ENCODE peak calls at places on chromosomes 11 and 22, in seven cellular contexts. O is cardiac muscle cell, R is right cardiac atrium, W is neuronal stem cell, Q is HCT116, P is PC-9, T is pancreas. G is an unnamed sample.

GRCh38 chr11:116224889-116225200 is 547.9 kb downstream of the BUD13 start:
- DNase-seq in P (no peak), O (no peak), T (no peak), Q (no peak), R (no peak), W (no peak), G (no peak)

GRCh38 chr11:123607781-123608180 is 46.6 kb downstream of the SCN3B start:
- DNase-seq in R (no peak), W (no peak), Q (no peak), T (no peak), P (no peak), O (no peak), G (no peak)

GRCh38 chr22:20234314-20234682 is 33.8 kb downstream of the RTN4R start:
- DNase-seq in O (no peak), P (no peak), Q (no peak), T (no peak), W (no peak), R (no peak), G (no peak)

GRCh38 chr22:43263645-43264514 is 76.9 kb upstream of the TTLL12 start:
- DNase-seq in O (no peak), R (peak; percentile 84), W (no peak), T (peak; percentile 66), Q (peak; percentile 48), P (peak; percentile 65), G (peak; percentile 85)

GRCh38 chr11:15665368-15665871 is 550.7 kb downstream of the INSC start:
- DNase-seq in O (no peak), Q (no peak), T (no peak), R (no peak), W (no peak), P (no peak), G (no peak)

GRCh38 chr11:85736121-85736520 is 50.1 kb upstream of the CCDC89 start:
- DNase-seq in O (no peak), T (no peak), R (no peak), W (no peak), Q (no peak), P (no peak), G (no peak)

GRCh38 chr11:86735462-86736302 is 63.3 kb upstream of the ME3 start:
- DNase-seq in P (peak; percentile 54), R (no peak), Q (no peak), W (no peak), O (no peak), T (no peak), G (no peak)

GRCh38 chr11:120659076-120659475 is 147.5 kb downstream of the GRIK4 start:
- DNase-seq in Q (no peak), P (no peak), O (no peak), T (no peak), R (no peak), W (no peak), G (no peak)

GRCh38 chr11:47358731-47359051 is 6.2 kb upstream of the MYBPC3 start:
- DNase-seq in Q (no peak), R (no peak), P (no peak), T (no peak), O (no peak), W (no peak), G (no peak)

GRCh38 chr22:46748206-46748947 is 10.3 kb upstream of the CERK start:
- DNase-seq in R (peak; percentile 42), W (no peak), P (no peak), Q (no peak), O (no peak), T (no peak), G (no peak)

GRCh38 chr22:46746192-46746591 is 8.1 kb upstream of the CERK start:
- DNase-seq in W (no peak), T (no peak), O (no peak), R (no peak), P (no peak), Q (no peak), G (no peak)

GRCh38 chr22:46744581-46744980 is 6.5 kb upstream of the CERK start:
- DNase-seq in T (no peak), Q (no peak), R (no peak), O (no peak), P (no peak), W (no peak), G (no peak)

GRCh38 chr22:46747646-46748045 is 9.6 kb upstream of the CERK start:
- DNase-seq in R (peak; percentile 15), T (no peak), P (no peak), Q (no peak), W (no peak), O (no peak), G (no peak)

GRCh38 chr22:46746620-46747019 is 8.6 kb upstream of the CERK start:
- DNase-seq in R (peak; percentile 12), O (no peak), W (no peak), T (no peak), P (no peak), Q (no peak), G (no peak)
- H3K4me1 ChIP-seq in R (peaks cover 5% of the 10 kb centered on the region), O (peaks cover 8% of the 10 kb centered on the region), W (peaks cover 3% of the 10 kb centered on the region), T (no peaks in the 10 kb centered on the region), P (peaks cover 64% of the 10 kb centered on the region), Q (peaks cover 26% of the 10 kb centered on the region), G (peaks cover 26% of the 10 kb centered on the region)

DNA sequence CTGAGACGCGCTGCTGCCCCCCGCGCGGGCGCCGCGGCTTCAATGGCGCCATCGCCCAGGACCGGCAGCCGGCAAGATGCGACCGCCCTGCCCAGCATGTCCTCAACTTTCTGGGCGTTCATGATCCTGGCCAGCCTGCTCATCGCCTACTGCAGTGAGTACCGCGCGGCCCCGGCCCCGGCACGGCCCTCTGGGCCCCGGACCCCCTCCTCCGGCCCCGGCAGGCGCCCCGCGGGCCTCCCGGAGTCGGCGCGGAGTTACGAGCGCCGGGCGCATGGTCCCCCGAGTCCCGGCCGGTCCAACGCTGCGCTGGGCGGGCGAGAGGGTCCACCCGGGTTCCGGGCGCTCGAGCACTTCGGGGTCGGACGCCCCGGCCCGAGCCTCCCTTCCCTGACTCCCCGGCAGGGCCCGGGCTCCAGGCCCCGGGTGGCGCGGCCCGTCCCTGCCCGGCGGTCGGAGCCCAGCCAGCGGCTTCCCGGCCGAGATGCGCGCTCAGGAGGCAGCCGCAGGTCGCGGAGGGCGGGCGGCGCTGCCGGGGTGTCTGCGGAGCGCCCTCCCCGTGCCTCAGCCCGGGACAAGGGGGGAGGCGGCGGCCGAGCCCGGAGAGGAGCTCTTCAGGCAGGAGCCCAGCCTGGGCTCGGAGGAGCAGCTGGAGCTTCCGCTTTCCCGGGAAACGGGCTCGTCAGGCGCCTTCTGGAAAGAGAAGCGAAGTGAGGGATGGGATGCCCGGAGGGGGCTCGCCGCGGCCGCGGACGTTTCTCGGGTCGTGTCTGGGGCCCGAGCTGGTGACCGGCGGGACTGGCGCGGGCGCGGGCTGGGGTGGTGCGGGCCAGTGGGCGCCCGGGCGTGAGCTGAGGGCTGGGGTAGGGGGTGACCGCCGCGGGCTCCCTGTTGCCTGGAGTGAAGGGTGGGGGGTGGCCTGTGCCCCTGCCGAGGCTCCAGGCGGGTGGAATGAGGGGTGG is 1337.8 kb downstream of the BRD1 start:
- DNase-seq in Q (no peak), W (no peak), R (no peak), P (no peak), T (peak; percentile 60), O (peak; percentile 24), G (no peak)
- H3K4me3 ChIP-seq in Q (no peak overlapping the region), W (peak overlapping the region; percentile 88), R (peak overlapping the region; percentile 55), P (no peak overlapping the region), T (peak overlapping the region; percentile 23), O (peak overlapping the region; percentile 46), G (no peak overlapping the region)

GRCh38 chr11:12259956-12260355 is 117.4 kb upstream of the PARVA start:
- DNase-seq in W (no peak), P (no peak), R (no peak), T (no peak), Q (no peak), O (no peak), G (no peak)

GRCh38 chr11:12260731-12261521 is 116.4 kb upstream of the PARVA start:
- DNase-seq in W (no peak), Q (no peak), P (no peak), T (no peak), R (no peak), O (no peak), G (no peak)

GRCh38 chr11:12253843-12254281 is 123.5 kb upstream of the PARVA start:
- DNase-seq in T (no peak), Q (no peak), O (no peak), W (no peak), P (no peak), R (no peak), G (no peak)

GRCh38 chr11:12261551-12261950 is 115.8 kb upstream of the PARVA start:
- DNase-seq in Q (no peak), R (no peak), P (no peak), W (no peak), T (no peak), O (no peak), G (no peak)

GRCh38 chr11:12258451-12258850 is 118.9 kb upstream of the PARVA start:
- DNase-seq in W (no peak), R (no peak), P (peak; percentile 40), T (no peak), O (no peak), Q (no peak), G (no peak)
- H3K4me1 ChIP-seq in W (no peaks in the 10 kb centered on the region), R (peaks cover 17% of the 10 kb centered on the region), P (peaks cover 25% of the 10 kb centered on the region), T (peaks cover 11% of the 10 kb centered on the region), O (peaks cover 18% of the 10 kb centered on the region), Q (peaks cover 10% of the 10 kb centered on the region), G (no peaks in the 10 kb centered on the region)

GRCh38 chr11:73760066-73760679 is 701 bp downstream of the RAB6A start:
- DNase-seq in W (no peak), O (peak; percentile 34), P (peak; percentile 25), T (peak; percentile 73), Q (no peak), R (peak; percentile 80), G (peak; percentile 49)

GRCh38 chr11:73759520-73760065 is 1.3 kb downstream of the RAB6A start:
- DNase-seq in Q (no peak), W (no peak), R (no peak), P (no peak), T (no peak), O (no peak), G (no peak)

GRCh38 chr11:73757598-73757997 is 3.3 kb downstream of the RAB6A start:
- DNase-seq in T (no peak), W (no peak), R (no peak), O (no peak), P (no peak), Q (no peak), G (no peak)

GRCh38 chr11:73760680-73761402 is at the start of gene RAB6A:
- DNase-seq in T (peak; percentile 98), Q (peak; percentile 99), R (peak; percentile 100), P (peak; percentile 100), O (peak; percentile 100), W (peak; percentile 100), G (peak; percentile 100)

DNA sequence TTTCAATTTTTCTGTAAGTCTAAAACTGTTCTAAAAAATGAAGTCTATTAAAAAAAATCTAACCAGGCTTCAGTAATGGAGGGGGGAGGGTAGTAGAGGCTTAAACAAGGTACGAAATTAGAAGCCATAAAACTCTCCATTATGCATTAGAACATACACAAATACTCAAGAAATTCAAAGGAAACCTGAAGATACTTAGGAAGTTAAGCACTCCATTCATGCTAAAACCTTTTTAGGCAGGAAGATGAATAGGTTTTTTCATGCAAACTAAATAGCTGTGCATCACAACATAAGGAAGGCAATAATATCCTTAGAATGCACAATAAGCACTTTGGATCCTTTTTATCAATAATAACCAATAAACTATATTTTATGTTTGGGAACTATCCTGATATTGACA is 2.4 kb downstream of the RAB6A start:
- DNase-seq in R (no peak), P (no peak), Q (no peak), T (no peak), O (no peak), W (no peak), G (no peak)
- H3K4me3 ChIP-seq in R (no peak overlapping the region), P (peak overlapping the region; percentile 96), Q (peak overlapping the region; percentile 86), T (peak overlapping the region; percentile 72), O (peak overlapping the region; percentile 89), W (no peak overlapping the region), G (no peak overlapping the region)

G was measured in CD8-positive, alpha-beta T cell.